ENCODE peak calls at places on chromosomes 5 and 9, in five cellular contexts. W is CD8-positive, alpha-beta T cell; I is neural crest cell; C is heart left ventricle; V is IMR-90. A is an unnamed sample.

GRCh38 chr9:88291056-88291455 is 97.2 kb upstream of the SPIN1 start:
- DNase-seq in V (no peak), W (no peak), I (no peak), C (no peak), A (no peak)

GRCh38 chr9:126440938-126441337 is 114.3 kb downstream of the MVB12B start:
- DNase-seq in V (no peak), W (no peak), C (no peak), I (no peak), A (no peak)

GRCh38 chr5:32217886-32218396 is 43.8 kb upstream of the GOLPH3 start:
- DNase-seq in V (no peak), C (no peak), I (no peak), W (no peak), A (no peak)

GRCh38 chr5:110115485-110115884 is 425.8 kb downstream of the MAN2A1 start:
- DNase-seq in I (no peak), C (no peak), V (no peak), W (no peak), A (no peak)

GRCh38 chr5:178198706-178199105 is 5.6 kb upstream of the HNRNPAB start:
- DNase-seq in V (no peak), C (no peak), W (no peak), I (no peak), A (no peak)

GRCh38 chr9:2817987-2818386 is 25.9 kb downstream of the PUM3 start:
- DNase-seq in V (peak; percentile 84), C (no peak), I (no peak), W (no peak), A (no peak)

GRCh38 chr9:27537027-27537435 is 7.4 kb upstream of the MOB3B start:
- DNase-seq in W (no peak), C (no peak), V (no peak), I (no peak), A (no peak)

GRCh38 chr9:64061013-64061627 is 1223.9 kb downstream of the FOXD4L5 start:
- DNase-seq in V (no peak), C (no peak), I (no peak), W (no peak), A (no peak)

GRCh38 chr9:18250051-18250450 is 223.9 kb upstream of the ADAMTSL1 start:
- DNase-seq in C (no peak), W (no peak), V (no peak), I (no peak), A (no peak)

GRCh38 chr5:144150996-144151395 is 19.5 kb downstream of the YIPF5 start:
- DNase-seq in C (no peak), I (no peak), V (peak; percentile 36), W (no peak), A (no peak)

GRCh38 chr9:136095495-136096058 is 488 bp upstream of the NACC2 start:
- DNase-seq in W (no peak), I (no peak), V (peak; percentile 31), C (no peak), A (peak; percentile 45)

GRCh38 chr5:81750308-81751008 is 439 bp downstream of the SSBP2 start:
- DNase-seq in I (no peak), V (no peak), C (no peak), W (peak; percentile 23), A (peak; percentile 30)

GRCh38 chr5:171336486-171337206 is 27.6 kb downstream of the TLX3 start:
- DNase-seq in W (no peak), C (no peak), I (no peak), V (peak; percentile 64), A (peak; percentile 30)

GRCh38 chr5:147558826-147559225 is 49.0 kb upstream of the DPYSL3 start:
- DNase-seq in C (peak; percentile 53), V (peak; percentile 81), W (no peak), I (no peak), A (peak; percentile 60)

GRCh38 chr9:110986529-110986928 is 51.7 kb downstream of the LPAR1 start:
- DNase-seq in I (no peak), W (no peak), C (no peak), V (peak; percentile 30), A (no peak)

GRCh38 chr5:140296289-140296688 is 6.6 kb downstream of the PFDN1 start:
- DNase-seq in W (no peak), V (no peak), C (no peak), I (no peak), A (no peak)

GRCh38 chr5:162785673-162786072 is 651.7 kb upstream of the CCNG1 start:
- DNase-seq in W (no peak), C (no peak), I (no peak), V (no peak), A (no peak)

GRCh38 chr9:133750927-133751649 is 12.9 kb upstream of the SARDH start:
- DNase-seq in I (no peak), W (no peak), C (no peak), V (no peak), A (no peak)

GRCh38 chr5:138770977-138771376 is 17.8 kb downstream of the CTNNA1 start:
- DNase-seq in I (no peak), C (no peak), W (no peak), V (no peak), A (no peak)

GRCh38 chr5:42948961-42949347 is 91.2 kb downstream of the ANXA2R start:
- DNase-seq in W (no peak), I (no peak), C (no peak), V (no peak), A (no peak)

GRCh38 chr9:91164724-91165520 is 196.8 kb downstream of the AUH start:
- DNase-seq in V (peak; percentile 100), I (no peak), C (peak; percentile 73), W (peak; percentile 75), A (no peak)

GRCh38 chr5:73171495-73171894 is 1.5 kb upstream of the TMEM174 start:
- DNase-seq in W (no peak), V (no peak), I (no peak), C (no peak), A (no peak)

GRCh38 chr5:14174235-14174636 is 31.1 kb downstream of the TRIO start:
- DNase-seq in W (no peak), V (peak; percentile 56), C (no peak), I (no peak), A (peak; percentile 27)

GRCh38 chr9:91114450-91114849 is 247.3 kb downstream of the AUH start:
- DNase-seq in W (no peak), I (no peak), V (no peak), C (no peak), A (no peak)

GRCh38 chr5:23257656-23258055 is 249.8 kb upstream of the PRDM9 start:
- DNase-seq in I (no peak), V (no peak), C (no peak), W (no peak), A (no peak)

GRCh38 chr5:50751064-50751657 is 84.7 kb downstream of the PARP8 start:
- DNase-seq in V (peak; percentile 55), C (peak; percentile 18), I (no peak), W (peak; percentile 45), A (no peak)

GRCh38 chr5:56816546-56817081 is 1.3 kb downstream of the MAP3K1 start:
- DNase-seq in W (peak; percentile 57), I (peak; percentile 51), V (peak; percentile 54), C (peak; percentile 63), A (peak; percentile 66)

GRCh38 chr5:151267481-151268275 is 14.7 kb downstream of the GM2A start:
- DNase-seq in C (no peak), V (no peak), I (no peak), W (no peak), A (no peak)

GRCh38 chr9:17009071-17009470 is 125.8 kb upstream of the CNTLN start:
- DNase-seq in I (no peak), V (no peak), W (no peak), C (no peak), A (no peak)

GRCh38 chr9:17004500-17004899 is 130.3 kb upstream of the CNTLN start:
- DNase-seq in W (no peak), C (no peak), V (peak; percentile 49), I (no peak), A (no peak)

GRCh38 chr9:17003576-17004240 is 131.1 kb upstream of the CNTLN start:
- DNase-seq in W (no peak), C (no peak), I (no peak), V (peak; percentile 83), A (no peak)

GRCh38 chr9:17005085-17005484 is 129.8 kb upstream of the CNTLN start:
- DNase-seq in V (peak; percentile 81), C (peak; percentile 43), I (no peak), W (no peak), A (no peak)
- TF ChIP-seq CTCF in V (no peak), C (no peak), I (no peak), W (no peak), A (no peak)

GRCh38 chr5:94893404-94894145 is 275.1 kb downstream of the SLF1 start:
- DNase-seq in W (no peak), C (no peak), I (no peak), V (peak; percentile 4), A (no peak)
- TF ChIP-seq CTCF in W (no peak), C (peak; percentile 21), I (peak; percentile 70), V (peak; percentile 38), A (peak; percentile 33)

DNA sequence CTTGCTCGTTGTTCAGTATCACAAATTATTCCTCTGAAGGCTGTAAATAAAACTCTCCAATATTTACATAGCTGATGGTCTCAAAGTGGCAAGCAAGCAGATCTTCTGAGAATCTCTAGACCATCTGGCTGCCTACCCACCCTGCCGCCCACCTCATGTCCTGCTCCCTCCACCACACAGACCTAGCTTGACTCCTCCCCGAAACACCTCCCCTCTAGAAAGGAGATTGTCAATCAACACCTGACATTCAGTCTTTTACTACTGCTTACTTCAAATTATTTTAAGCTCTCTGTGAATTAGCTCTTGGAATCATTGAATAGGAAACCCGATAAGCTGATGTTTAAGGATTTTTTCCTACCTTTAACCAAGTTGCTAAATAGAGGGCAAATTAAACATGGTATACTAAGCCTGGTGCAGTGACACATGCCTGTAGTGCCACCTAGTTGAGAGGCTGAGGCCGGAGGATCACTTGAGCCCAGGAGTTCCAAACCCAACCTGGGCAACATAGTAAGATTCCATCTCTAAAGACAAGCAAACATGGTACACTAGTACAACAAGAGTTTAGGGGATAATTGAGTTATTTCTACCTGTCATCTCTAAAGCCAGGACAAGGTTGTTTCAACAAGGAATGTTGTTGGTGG is 10.9 kb upstream of the SOWAHA start:
- DNase-seq in W (no peak), V (no peak), C (no peak), I (no peak), A (no peak)
- TF ChIP-seq CTCF in W (no peak), V (no peak), C (peak; percentile 21), I (no peak), A (no peak)

GRCh38 chr5:90133941-90134340 is 275.6 kb downstream of the CETN3 start:
- DNase-seq in C (no peak), I (no peak), V (no peak), W (no peak), A (no peak)

GRCh38 chr5:90134381-90134780 is 275.2 kb downstream of the CETN3 start:
- DNase-seq in W (no peak), I (no peak), V (no peak), C (no peak), A (no peak)

GRCh38 chr5:90136952-90137528 is 272.5 kb downstream of the CETN3 start:
- DNase-seq in C (no peak), V (no peak), W (no peak), I (no peak), A (no peak)

GRCh38 chr5:90134892-90135291 is 274.7 kb downstream of the CETN3 start:
- DNase-seq in W (no peak), V (peak; percentile 31), C (peak; percentile 75), I (no peak), A (no peak)

DNA sequence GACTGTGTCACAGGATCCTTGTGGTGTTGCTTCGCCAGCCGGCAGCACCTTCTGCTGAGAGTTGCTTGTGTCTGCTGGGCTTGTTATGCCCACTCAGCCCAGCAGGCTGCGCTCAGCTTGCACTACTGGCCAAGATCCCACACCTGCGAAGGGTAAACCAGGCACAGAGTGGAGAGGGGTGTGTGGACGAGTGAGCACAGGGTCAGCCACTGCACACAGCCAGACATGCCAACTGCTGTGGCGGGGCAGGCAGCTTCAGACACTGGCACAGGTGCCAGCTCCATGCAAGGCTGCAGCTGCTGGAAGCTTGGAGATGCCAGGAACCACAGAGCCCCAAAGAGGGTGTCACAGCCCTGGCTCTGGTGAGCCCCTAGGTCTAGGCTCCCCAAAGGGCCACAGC is 273.6 kb downstream of the CETN3 start:
- DNase-seq in C (no peak), I (no peak), V (no peak), W (no peak), A (peak; percentile 45)
- TF ChIP-seq CTCF in C (no peak), I (peak; percentile 43), V (no peak), W (no peak), A (peak; percentile 65)